ENCODE peak calls at places on chromosome 17, in four cellular contexts. L, E, Q and X are unnamed samples.

GRCh38 chr17:57894848-57895247 is 45.0 kb upstream of the MRPS23 start:
- DNase-seq in L (no peak), E (no peak), Q (no peak), X (no peak)

GRCh38 chr17:27423651-27424050 is 32.6 kb upstream of the KSR1 start:
- DNase-seq in L (no peak), E (no peak), Q (no peak), X (no peak)

GRCh38 chr17:80605326-80606066 is 60.9 kb downstream of the RPTOR start:
- DNase-seq in L (peak), E (peak), Q (peak), X (peak)

GRCh38 chr17:40407460-40407859 is 10.2 kb downstream of the TOP2A start:
- DNase-seq in L (no peak), E (no peak), Q (no peak), X (no peak)

GRCh38 chr17:9959377-9959981 is 54.4 kb upstream of the RCVRN start:
- DNase-seq in L (peak), E (no peak), Q (no peak), X (no peak)

GRCh38 chr17:64343833-64344637 is 46.6 kb downstream of the PECAM1 start:
- DNase-seq in L (peak), E (peak), Q (no peak), X (no peak)

GRCh38 chr17:76582660-76583059 is 3.0 kb downstream of the ST6GALNAC2 start:
- DNase-seq in L (no peak), E (no peak), Q (no peak), X (no peak)

GRCh38 chr17:69643686-69644085 is 229.2 kb downstream of the MAP2K6 start:
- DNase-seq in L (no peak), E (no peak), Q (no peak), X (no peak)

GRCh38 chr17:77436058-77436442 is 295.3 kb downstream of the SEC14L1 start:
- DNase-seq in L (no peak), E (no peak), Q (no peak), X (no peak)

GRCh38 chr17:27944546-27945332 is 51.6 kb upstream of the LYRM9 start:
- DNase-seq in L (peak), E (no peak), Q (no peak), X (no peak)

GRCh38 chr17:6427284-6427781 is 7.6 kb downstream of the AIPL1 start:
- DNase-seq in L (peak), E (peak), Q (no peak), X (peak)

GRCh38 chr17:55818451-55819375 is 67.9 kb downstream of the PCTP start:
- DNase-seq in L (no peak), E (no peak), Q (no peak), X (no peak)

GRCh38 chr17:81927653-81928496 is at the start of gene MAFG:
- DNase-seq in L (peak), E (peak), Q (peak), X (peak)

GRCh38 chr17:42347198-42347597 is 41.0 kb downstream of the STAT3 start:
- DNase-seq in L (peak), E (no peak), Q (no peak), X (no peak)

GRCh38 chr17:40953876-40954275 is 12.9 kb downstream of the KRT39 start:
- DNase-seq in L (peak), E (no peak), Q (no peak), X (no peak)

GRCh38 chr17:82662711-82663261 is 14.5 kb upstream of the WDR45B start:
- DNase-seq in L (no peak), E (no peak), Q (no peak), X (no peak)

GRCh38 chr17:8807070-8807550 is 7.9 kb upstream of the MFSD6L start:
- DNase-seq in L (no peak), E (no peak), Q (no peak), X (no peak)

GRCh38 chr17:62653831-62654829 is 26.7 kb downstream of the MRC2 start:
- DNase-seq in L (no peak), E (no peak), Q (no peak), X (no peak)

GRCh38 chr17:21573961-21574610 is 118.2 kb upstream of the KCNJ18 start:
- DNase-seq in L (peak), E (peak), Q (peak), X (peak)

GRCh38 chr17:60944751-60945150 is 267.1 kb downstream of the BCAS3 start:
- DNase-seq in L (no peak), E (no peak), Q (no peak), X (no peak)

GRCh38 chr17:42632949-42633444 is 23.5 kb downstream of the TUBG1 start:
- DNase-seq in L (no peak), E (no peak), Q (no peak), X (no peak)

GRCh38 chr17:71412803-71413202 is 708.0 kb upstream of the SOX9 start:
- DNase-seq in L (peak), E (no peak), Q (no peak), X (no peak)

GRCh38 chr17:29766796-29767327 is 144.2 kb upstream of the CORO6 start:
- DNase-seq in L (no peak), E (no peak), Q (no peak), X (no peak)

GRCh38 chr17:38911081-38911730 is 14.2 kb upstream of the LASP1NB start:
- DNase-seq in L (no peak), E (no peak), Q (no peak), X (no peak)

GRCh38 chr17:73256220-73256619 is 5.5 kb downstream of the CPSF4L start:
- DNase-seq in L (no peak), E (no peak), Q (no peak), X (no peak)

GRCh38 chr17:32609085-32609484 is 122.3 kb downstream of the CDK5R1 start:
- DNase-seq in L (peak), E (peak), Q (peak), X (peak)

GRCh38 chr17:76579281-76579680 is 6.4 kb downstream of the ST6GALNAC2 start:
- DNase-seq in L (no peak), E (no peak), Q (no peak), X (no peak)

GRCh38 chr17:8698142-8699050 is 46.2 kb downstream of the CCDC42 start:
- DNase-seq in L (peak), E (no peak), Q (no peak), X (no peak)